ENCODE peak calls at places on chromosomes 1 and 21, in four cellular contexts. B, W, Z and E are unnamed samples.

GRCh38 chr1:58762806-58763205 is 21.0 kb downstream of the JUN start:
- DNase-seq in B (no peak), W (peak; percentile 80), Z (no peak), E (peak; percentile 75)

GRCh38 chr1:37846634-37847339 is 12.6 kb downstream of the MTF1 start:
- DNase-seq in B (no peak), W (no peak), Z (no peak), E (no peak)

GRCh38 chr1:13674386-13674785 is 25.6 kb upstream of the PRDM2 start:
- DNase-seq in B (no peak), W (no peak), Z (no peak), E (no peak)

GRCh38 chr21:37087188-37087587 is 14.1 kb downstream of the TTC3 start:
- DNase-seq in B (no peak), Z (no peak), W (peak; percentile 80), E (peak; percentile 85)

GRCh38 chr21:41643246-41643966 is 123.4 kb downstream of the RIPK4 start:
- DNase-seq in W (no peak), B (no peak), Z (no peak), E (no peak)

GRCh38 chr1:230878584-230878975 is 10.3 kb upstream of the C1orf198 start:
- DNase-seq in B (no peak), Z (no peak), W (peak; percentile 98), E (peak; percentile 97)

GRCh38 chr21:46598563-46599250 is 6.2 kb downstream of the S100B start:
- DNase-seq in Z (peak; percentile 61), W (no peak), B (peak; percentile 40), E (no peak)

GRCh38 chr21:41947596-41948403 is 6.0 kb downstream of the C2CD2 start:
- DNase-seq in Z (peak; percentile 50), B (no peak), W (peak; percentile 55), E (peak; percentile 81)

GRCh38 chr1:40153073-40153770 is 8.0 kb upstream of the RLF start:
- DNase-seq in W (peak; percentile 85), B (peak; percentile 27), Z (no peak), E (peak; percentile 81)

GRCh38 chr1:183103141-183103540 is 79.9 kb downstream of the LAMC1 start:
- DNase-seq in W (no peak), B (no peak), Z (no peak), E (no peak)

GRCh38 chr1:171606402-171606941 is 15.6 kb upstream of the MYOCOS start:
- DNase-seq in W (no peak), B (no peak), Z (peak; percentile 11), E (no peak)

GRCh38 chr1:58942759-58943191 is 158.9 kb upstream of the JUN start:
- DNase-seq in W (no peak), Z (no peak), B (no peak), E (no peak)

GRCh38 chr1:87644500-87645245 is 316.0 kb downstream of the LMO4 start:
- DNase-seq in W (peak; percentile 59), B (no peak), Z (no peak), E (peak; percentile 66)

GRCh38 chr1:12121212-12122000 is 45.4 kb upstream of the TNFRSF1B start:
- DNase-seq in Z (no peak), B (no peak), W (peak; percentile 94), E (peak; percentile 57)

GRCh38 chr1:2331200-2331544 is 60.2 kb downstream of the MORN1 start:
- DNase-seq in W (no peak), Z (no peak), B (no peak), E (no peak)
- TF ChIP-seq CTCF in W (no peak), Z (no peak), B (no peak), E (no peak)

GRCh38 chr1:16442273-16442672 is 1.7 kb downstream of the NECAP2 start:
- DNase-seq in B (no peak), Z (no peak), W (no peak), E (no peak)
- H3K4me3 ChIP-seq in B (no peak overlapping the region), Z (peak overlapping the region; percentile 10), W (no peak overlapping the region), E (no peak overlapping the region)

DNA sequence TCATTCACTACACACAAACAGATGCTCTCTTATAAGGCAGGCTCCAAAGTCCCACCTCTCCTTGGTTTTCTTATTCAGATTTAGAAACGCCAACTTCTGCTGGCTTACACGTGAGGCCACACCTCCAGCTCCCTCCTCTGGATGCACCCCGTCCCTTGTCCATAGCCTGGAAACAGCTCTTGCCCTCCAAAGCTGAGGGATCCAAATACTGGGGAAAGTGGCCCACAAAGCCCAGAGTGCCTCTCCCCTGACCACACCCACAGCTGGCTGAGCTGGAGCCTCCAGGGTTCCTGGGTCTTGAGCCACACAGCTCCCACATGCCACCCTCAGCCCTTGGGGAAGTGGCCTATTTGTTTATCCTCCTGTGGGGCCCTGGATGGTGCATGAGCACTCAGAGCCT is 4.5 kb downstream of the LAD1 start:
- DNase-seq in B (no peak), Z (no peak), W (no peak), E (no peak)
- TF ChIP-seq CTCF in B (no peak), Z (no peak), W (no peak), E (no peak)

GRCh38 chr1:227944931-227945890 is 2.5 kb downstream of the WNT9A start:
- DNase-seq in W (no peak), B (peak; percentile 30), Z (peak; percentile 79), E (no peak)

GRCh38 chr1:227946624-227947424 is 908 bp downstream of the WNT9A start:
- DNase-seq in Z (peak; percentile 95), B (peak; percentile 95), W (peak; percentile 63), E (peak; percentile 54)

GRCh38 chr1:227944066-227944930 is 3.4 kb downstream of the WNT9A start:
- DNase-seq in B (no peak), W (peak; percentile 31), Z (no peak), E (peak; percentile 19)

GRCh38 chr1:227947425-227947677 is 381 bp downstream of the WNT9A start:
- DNase-seq in W (no peak), B (no peak), Z (no peak), E (peak; percentile 7)

DNA sequence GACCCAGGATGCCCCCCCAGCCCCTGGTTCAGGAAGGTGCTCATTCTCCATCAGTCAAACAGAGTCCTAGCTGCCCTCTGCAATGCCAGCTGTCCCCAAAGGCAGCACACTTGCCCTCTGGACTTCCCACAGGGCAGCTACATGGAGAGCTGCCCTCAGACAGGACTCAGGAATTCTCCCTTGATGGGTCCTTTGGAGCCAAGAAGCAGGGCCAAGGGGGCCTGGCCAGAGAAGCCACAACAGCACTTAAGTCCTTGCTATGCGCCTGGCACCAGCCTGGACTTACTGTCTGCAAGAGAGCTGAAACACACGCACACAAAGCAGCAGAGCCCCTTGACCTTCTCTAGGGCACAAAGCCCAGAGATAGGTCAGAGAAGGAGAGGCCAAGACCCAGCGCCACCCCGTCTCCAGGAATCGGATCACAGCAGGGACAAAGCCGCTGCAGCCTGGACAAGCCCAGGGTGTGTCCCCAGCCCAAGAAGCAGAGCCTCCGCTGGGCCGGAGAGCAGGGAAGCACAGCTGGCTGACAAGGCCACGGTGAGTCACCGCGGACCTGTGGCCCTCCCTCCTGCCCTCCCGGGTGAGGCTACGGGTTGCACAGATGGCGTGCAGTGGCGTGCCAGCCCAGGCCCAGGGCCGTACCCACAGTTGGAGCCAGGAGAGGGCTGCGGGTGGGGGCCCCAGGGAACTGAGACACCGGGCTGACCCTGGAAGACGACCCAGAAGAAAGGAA is 1.7 kb downstream of the WNT9A start:
- DNase-seq in B (peak; percentile 25), Z (peak; percentile 88), W (peak; percentile 74), E (peak; percentile 81)
- H3K4me3 ChIP-seq in B (no peak overlapping the region), Z (peak overlapping the region; percentile 61), W (peak overlapping the region; percentile 69), E (peak overlapping the region; percentile 19)

GRCh38 chr1:70966018-70966638 is 81.5 kb downstream of the PTGER3 start:
- DNase-seq in Z (no peak), W (peak; percentile 27), B (no peak), E (peak; percentile 25)

GRCh38 chr1:70970407-70970806 is 77.2 kb downstream of the PTGER3 start:
- DNase-seq in B (no peak), Z (no peak), W (no peak), E (no peak)
- TF ChIP-seq CTCF in B (no peak), Z (no peak), W (no peak), E (no peak)